ENCODE peak calls at places on chromosomes 4 and X, in nine cellular contexts. One of them, this sample, is unnamed.

GRCh38 chr4:85486425-85487101 is 11.6 kb downstream of the ARHGAP24 start:
- DNase-seq in OCI-LY7: no peak
- DNase-seq in heart right ventricle: no peak
- DNase-seq in psoas muscle: no peak
- DNase-seq in HCT116: no peak
- DNase-seq in heart left ventricle: no peak
- DNase-seq in CD8-positive, alpha-beta T cell: no peak
- DNase-seq in astrocyte of the cerebellum: no peak
- DNase-seq in endothelial cell of umbilical vein: no peak
- DNase-seq in this sample: peak; percentile 33

GRCh38 chr4:100838286-100838685 is 320.5 kb upstream of the EMCN start:
- DNase-seq in endothelial cell of umbilical vein: no peak
- DNase-seq in psoas muscle: no peak
- DNase-seq in CD8-positive, alpha-beta T cell: no peak
- DNase-seq in HCT116: no peak
- DNase-seq in astrocyte of the cerebellum: no peak
- DNase-seq in heart right ventricle: no peak
- DNase-seq in heart left ventricle: no peak
- DNase-seq in OCI-LY7: no peak
- DNase-seq in this sample: no peak

GRCh38 chrX:47446971-47447370 is 36.1 kb downstream of the ZNF41 start:
- DNase-seq in CD8-positive, alpha-beta T cell: no peak
- DNase-seq in astrocyte of the cerebellum: no peak
- DNase-seq in psoas muscle: no peak
- DNase-seq in endothelial cell of umbilical vein: no peak
- DNase-seq in OCI-LY7: no peak
- DNase-seq in HCT116: no peak
- DNase-seq in heart left ventricle: no peak
- DNase-seq in heart right ventricle: no peak
- DNase-seq in this sample: no peak

GRCh38 chrX:24777660-24778059 is 83.9 kb downstream of the POLA1 start:
- DNase-seq in CD8-positive, alpha-beta T cell: no peak
- DNase-seq in astrocyte of the cerebellum: no peak
- DNase-seq in endothelial cell of umbilical vein: no peak
- DNase-seq in OCI-LY7: peak; percentile 76
- DNase-seq in heart left ventricle: no peak
- DNase-seq in HCT116: no peak
- DNase-seq in heart right ventricle: no peak
- DNase-seq in psoas muscle: no peak
- DNase-seq in this sample: no peak

GRCh38 chr4:85783483-85783882 is 308.5 kb downstream of the ARHGAP24 start:
- DNase-seq in CD8-positive, alpha-beta T cell: no peak
- DNase-seq in psoas muscle: no peak
- DNase-seq in OCI-LY7: peak; percentile 27
- DNase-seq in heart right ventricle: no peak
- DNase-seq in astrocyte of the cerebellum: no peak
- DNase-seq in endothelial cell of umbilical vein: peak; percentile 95
- DNase-seq in heart left ventricle: no peak
- DNase-seq in HCT116: no peak
- DNase-seq in this sample: peak; percentile 95

GRCh38 chrX:40578039-40578438 is 2.7 kb upstream of the ATP6AP2 start:
- DNase-seq in astrocyte of the cerebellum: no peak
- DNase-seq in heart right ventricle: no peak
- DNase-seq in psoas muscle: no peak
- DNase-seq in endothelial cell of umbilical vein: no peak
- DNase-seq in OCI-LY7: no peak
- DNase-seq in heart left ventricle: no peak
- DNase-seq in HCT116: no peak
- DNase-seq in CD8-positive, alpha-beta T cell: no peak
- DNase-seq in this sample: no peak

GRCh38 chr4:101621120-101621519 is 169.4 kb upstream of the BANK1 start:
- DNase-seq in astrocyte of the cerebellum: peak; percentile 67
- DNase-seq in CD8-positive, alpha-beta T cell: no peak
- DNase-seq in HCT116: no peak
- DNase-seq in heart left ventricle: no peak
- DNase-seq in endothelial cell of umbilical vein: no peak
- DNase-seq in psoas muscle: no peak
- DNase-seq in OCI-LY7: no peak
- DNase-seq in heart right ventricle: no peak
- DNase-seq in this sample: peak; percentile 57

GRCh38 chr4:37827030-37827705 is 682 bp downstream of the PGM2 start:
- DNase-seq in endothelial cell of umbilical vein: peak; percentile 71
- DNase-seq in heart right ventricle: no peak
- DNase-seq in psoas muscle: no peak
- DNase-seq in CD8-positive, alpha-beta T cell: no peak
- DNase-seq in heart left ventricle: no peak
- DNase-seq in HCT116: no peak
- DNase-seq in astrocyte of the cerebellum: no peak
- DNase-seq in OCI-LY7: peak; percentile 31
- DNase-seq in this sample: no peak

GRCh38 chr4:176981551-176981950 is 188.8 kb upstream of the VEGFC start:
- DNase-seq in heart right ventricle: no peak
- DNase-seq in HCT116: no peak
- DNase-seq in psoas muscle: no peak
- DNase-seq in endothelial cell of umbilical vein: no peak
- DNase-seq in OCI-LY7: no peak
- DNase-seq in heart left ventricle: no peak
- DNase-seq in astrocyte of the cerebellum: no peak
- DNase-seq in CD8-positive, alpha-beta T cell: no peak
- DNase-seq in this sample: peak; percentile 80

GRCh38 chr4:2592572-2592971 is 56.1 kb downstream of the FAM193A start:
- DNase-seq in CD8-positive, alpha-beta T cell: no peak
- DNase-seq in HCT116: no peak
- DNase-seq in heart right ventricle: no peak
- DNase-seq in OCI-LY7: no peak
- DNase-seq in endothelial cell of umbilical vein: no peak
- DNase-seq in astrocyte of the cerebellum: no peak
- DNase-seq in heart left ventricle: no peak
- DNase-seq in psoas muscle: no peak
- DNase-seq in this sample: no peak

GRCh38 chr4:1021386-1022050 is 10.1 kb downstream of the FGFRL1 start:
- DNase-seq in OCI-LY7: peak; percentile 57
- DNase-seq in heart left ventricle: no peak
- DNase-seq in astrocyte of the cerebellum: no peak
- DNase-seq in HCT116: no peak
- DNase-seq in CD8-positive, alpha-beta T cell: no peak
- DNase-seq in endothelial cell of umbilical vein: no peak
- DNase-seq in heart right ventricle: no peak
- DNase-seq in psoas muscle: no peak
- DNase-seq in this sample: no peak

GRCh38 chrX:19840899-19841648 is 46.3 kb downstream of the SH3KBP1 start:
- DNase-seq in heart right ventricle: no peak
- DNase-seq in heart left ventricle: no peak
- DNase-seq in OCI-LY7: peak; percentile 55
- DNase-seq in astrocyte of the cerebellum: no peak
- DNase-seq in psoas muscle: no peak
- DNase-seq in HCT116: no peak
- DNase-seq in endothelial cell of umbilical vein: no peak
- DNase-seq in CD8-positive, alpha-beta T cell: peak; percentile 37
- DNase-seq in this sample: no peak

GRCh38 chr4:1793496-1793840 is 375 bp downstream of the FGFR3 start:
- DNase-seq in astrocyte of the cerebellum: no peak
- DNase-seq in HCT116: no peak
- DNase-seq in endothelial cell of umbilical vein: no peak
- DNase-seq in psoas muscle: no peak
- DNase-seq in heart left ventricle: no peak
- DNase-seq in heart right ventricle: peak; percentile 51
- DNase-seq in CD8-positive, alpha-beta T cell: peak; percentile 44
- DNase-seq in OCI-LY7: no peak
- DNase-seq in this sample: no peak

GRCh38 chr4:127604949-127605709 is 27.6 kb upstream of the INTU start:
- DNase-seq in OCI-LY7: peak; percentile 30
- DNase-seq in astrocyte of the cerebellum: no peak
- DNase-seq in heart right ventricle: no peak
- DNase-seq in psoas muscle: no peak
- DNase-seq in HCT116: peak; percentile 33
- DNase-seq in CD8-positive, alpha-beta T cell: no peak
- DNase-seq in endothelial cell of umbilical vein: peak; percentile 26
- DNase-seq in heart left ventricle: no peak
- DNase-seq in this sample: peak; percentile 58
- TF ChIP-seq CTCF in OCI-LY7: peak; percentile 81
- TF ChIP-seq CTCF in astrocyte of the cerebellum: no peak
- TF ChIP-seq CTCF in heart right ventricle: peak; percentile 42
- TF ChIP-seq CTCF in psoas muscle: peak; percentile 55
- TF ChIP-seq CTCF in HCT116: peak; percentile 80
- TF ChIP-seq CTCF in CD8-positive, alpha-beta T cell: no peak
- TF ChIP-seq CTCF in endothelial cell of umbilical vein: peak; percentile 15
- TF ChIP-seq CTCF in heart left ventricle: peak; percentile 62
- TF ChIP-seq CTCF in this sample: peak; percentile 65

GRCh38 chr4:46388860-46389259 is 1.1 kb downstream of the GABRA2 start:
- DNase-seq in CD8-positive, alpha-beta T cell: no peak
- DNase-seq in psoas muscle: no peak
- DNase-seq in heart right ventricle: no peak
- DNase-seq in OCI-LY7: no peak
- DNase-seq in endothelial cell of umbilical vein: no peak
- DNase-seq in HCT116: no peak
- DNase-seq in astrocyte of the cerebellum: no peak
- DNase-seq in heart left ventricle: no peak
- DNase-seq in this sample: no peak
- H3K4me3 ChIP-seq in CD8-positive, alpha-beta T cell: no peak overlapping the region
- H3K4me3 ChIP-seq in psoas muscle: peak overlapping the region; percentile 42
- H3K4me3 ChIP-seq in heart right ventricle: no peak overlapping the region
- H3K4me3 ChIP-seq in OCI-LY7: no peak overlapping the region
- H3K4me3 ChIP-seq in endothelial cell of umbilical vein: no peak overlapping the region
- H3K4me3 ChIP-seq in HCT116: no peak overlapping the region
- H3K4me3 ChIP-seq in astrocyte of the cerebellum: peak overlapping the region; percentile 46
- H3K4me3 ChIP-seq in heart left ventricle: peak overlapping the region; percentile 20
- H3K4me3 ChIP-seq in this sample: no peak overlapping the region

GRCh38 chr4:4666187-4666586 is 124.3 kb upstream of the STX18 start:
- DNase-seq in endothelial cell of umbilical vein: no peak
- DNase-seq in heart left ventricle: no peak
- DNase-seq in heart right ventricle: no peak
- DNase-seq in HCT116: no peak
- DNase-seq in CD8-positive, alpha-beta T cell: no peak
- DNase-seq in OCI-LY7: no peak
- DNase-seq in psoas muscle: no peak
- DNase-seq in astrocyte of the cerebellum: no peak
- DNase-seq in this sample: no peak
- TF ChIP-seq CTCF in endothelial cell of umbilical vein: no peak
- TF ChIP-seq CTCF in heart left ventricle: no peak
- TF ChIP-seq CTCF in heart right ventricle: no peak
- TF ChIP-seq CTCF in HCT116: no peak
- TF ChIP-seq CTCF in CD8-positive, alpha-beta T cell: no peak
- TF ChIP-seq CTCF in OCI-LY7: no peak
- TF ChIP-seq CTCF in psoas muscle: no peak
- TF ChIP-seq CTCF in astrocyte of the cerebellum: no peak
- TF ChIP-seq CTCF in this sample: no peak

GRCh38 chrX:6545712-6546111 is 10.8 kb upstream of the VCX3A start:
- DNase-seq in psoas muscle: no peak
- DNase-seq in CD8-positive, alpha-beta T cell: no peak
- DNase-seq in HCT116: no peak
- DNase-seq in endothelial cell of umbilical vein: no peak
- DNase-seq in OCI-LY7: no peak
- DNase-seq in heart left ventricle: no peak
- DNase-seq in astrocyte of the cerebellum: no peak
- DNase-seq in heart right ventricle: no peak
- DNase-seq in this sample: no peak

DNA sequence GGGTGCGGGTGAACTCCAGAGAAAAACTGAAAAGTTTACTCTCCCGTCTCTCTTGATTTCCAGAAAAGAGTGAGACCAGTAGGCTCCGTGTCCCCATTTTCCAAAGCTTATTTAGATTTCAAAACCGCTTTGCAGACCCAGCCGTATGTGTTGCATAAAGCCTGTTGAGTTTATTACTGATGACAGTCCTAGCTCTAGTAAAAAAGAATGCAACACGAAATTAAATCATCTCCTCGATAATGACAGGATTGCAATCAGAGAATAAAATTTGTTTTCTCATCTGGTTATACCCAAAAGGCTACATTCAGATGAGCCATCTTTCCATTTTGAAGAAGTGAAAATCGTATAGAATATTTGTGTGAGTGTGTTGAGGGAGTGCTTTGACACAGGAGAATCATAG is 16.1 kb upstream of the VCX3A start:
- DNase-seq in psoas muscle: no peak
- DNase-seq in CD8-positive, alpha-beta T cell: no peak
- DNase-seq in heart left ventricle: no peak
- DNase-seq in HCT116: no peak
- DNase-seq in heart right ventricle: no peak
- DNase-seq in astrocyte of the cerebellum: no peak
- DNase-seq in endothelial cell of umbilical vein: no peak
- DNase-seq in OCI-LY7: no peak
- DNase-seq in this sample: no peak
- H3K4me3 ChIP-seq in psoas muscle: no peak overlapping the region
- H3K4me3 ChIP-seq in CD8-positive, alpha-beta T cell: no peak overlapping the region
- H3K4me3 ChIP-seq in heart left ventricle: no peak overlapping the region
- H3K4me3 ChIP-seq in HCT116: no peak overlapping the region
- H3K4me3 ChIP-seq in heart right ventricle: no peak overlapping the region
- H3K4me3 ChIP-seq in astrocyte of the cerebellum: no peak overlapping the region
- H3K4me3 ChIP-seq in endothelial cell of umbilical vein: no peak overlapping the region
- H3K4me3 ChIP-seq in OCI-LY7: no peak overlapping the region
- H3K4me3 ChIP-seq in this sample: no peak overlapping the region

GRCh38 chrX:78595901-78596502 is 63.1 kb downstream of the RTL3 start:
- DNase-seq in psoas muscle: no peak
- DNase-seq in heart right ventricle: no peak
- DNase-seq in heart left ventricle: no peak
- DNase-seq in HCT116: no peak
- DNase-seq in endothelial cell of umbilical vein: peak; percentile 1
- DNase-seq in astrocyte of the cerebellum: no peak
- DNase-seq in CD8-positive, alpha-beta T cell: no peak
- DNase-seq in OCI-LY7: peak; percentile 13
- DNase-seq in this sample: peak; percentile 3
- TF ChIP-seq CTCF in psoas muscle: no peak
- TF ChIP-seq CTCF in heart right ventricle: no peak
- TF ChIP-seq CTCF in heart left ventricle: no peak
- TF ChIP-seq CTCF in HCT116: no peak
- TF ChIP-seq CTCF in endothelial cell of umbilical vein: peak; percentile 18
- TF ChIP-seq CTCF in astrocyte of the cerebellum: no peak
- TF ChIP-seq CTCF in CD8-positive, alpha-beta T cell: no peak
- TF ChIP-seq CTCF in OCI-LY7: peak; percentile 67
- TF ChIP-seq CTCF in this sample: peak; percentile 38

GRCh38 chr4:129455462-129455861 is 359.5 kb downstream of the C4orf33 start:
- DNase-seq in heart right ventricle: no peak
- DNase-seq in OCI-LY7: no peak
- DNase-seq in psoas muscle: no peak
- DNase-seq in astrocyte of the cerebellum: no peak
- DNase-seq in CD8-positive, alpha-beta T cell: no peak
- DNase-seq in HCT116: no peak
- DNase-seq in endothelial cell of umbilical vein: peak; percentile 90
- DNase-seq in heart left ventricle: no peak
- DNase-seq in this sample: no peak
- H3K4me3 ChIP-seq in heart right ventricle: no peak overlapping the region
- H3K4me3 ChIP-seq in OCI-LY7: no peak overlapping the region
- H3K4me3 ChIP-seq in psoas muscle: no peak overlapping the region
- H3K4me3 ChIP-seq in astrocyte of the cerebellum: no peak overlapping the region
- H3K4me3 ChIP-seq in CD8-positive, alpha-beta T cell: no peak overlapping the region
- H3K4me3 ChIP-seq in HCT116: no peak overlapping the region
- H3K4me3 ChIP-seq in endothelial cell of umbilical vein: no peak overlapping the region
- H3K4me3 ChIP-seq in heart left ventricle: no peak overlapping the region
- H3K4me3 ChIP-seq in this sample: no peak overlapping the region

DNA sequence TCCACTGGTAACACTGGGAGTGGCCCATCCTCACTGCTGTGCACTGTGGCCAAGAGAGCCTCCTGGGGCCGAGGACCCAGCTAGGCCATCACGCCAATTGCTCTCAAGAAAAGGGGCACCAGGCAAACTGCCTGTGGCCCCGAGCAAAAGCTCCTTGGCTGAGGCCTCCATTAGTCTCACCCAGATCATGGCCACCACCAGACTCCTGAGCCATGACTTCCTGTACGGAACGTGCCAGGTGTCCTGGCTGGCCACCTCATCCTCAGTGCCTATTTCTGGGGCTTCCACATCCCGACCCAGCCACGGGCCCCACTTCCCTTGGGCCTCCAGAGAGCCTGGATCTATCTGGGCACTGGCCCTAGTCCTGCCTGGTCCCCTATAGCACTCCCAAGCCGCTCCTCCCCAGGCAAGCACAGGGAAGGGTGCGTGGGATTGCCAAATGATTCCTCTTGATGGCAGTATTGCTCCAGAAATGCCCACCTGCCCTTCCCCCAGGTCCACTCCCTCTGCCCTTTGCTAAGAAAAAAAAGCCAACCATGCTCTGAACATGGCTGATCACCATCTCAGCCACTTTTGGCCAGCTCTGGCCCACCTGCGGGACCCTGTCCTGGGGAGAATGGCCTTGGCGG is 212.6 kb upstream of the AGTR2 start:
- DNase-seq in astrocyte of the cerebellum: no peak
- DNase-seq in endothelial cell of umbilical vein: no peak
- DNase-seq in CD8-positive, alpha-beta T cell: no peak
- DNase-seq in psoas muscle: no peak
- DNase-seq in OCI-LY7: no peak
- DNase-seq in heart left ventricle: no peak
- DNase-seq in HCT116: no peak
- DNase-seq in heart right ventricle: no peak
- DNase-seq in this sample: no peak
- TF ChIP-seq CTCF in astrocyte of the cerebellum: no peak
- TF ChIP-seq CTCF in endothelial cell of umbilical vein: no peak
- TF ChIP-seq CTCF in CD8-positive, alpha-beta T cell: no peak
- TF ChIP-seq CTCF in psoas muscle: peak; percentile 36
- TF ChIP-seq CTCF in OCI-LY7: no peak
- TF ChIP-seq CTCF in heart left ventricle: no peak
- TF ChIP-seq CTCF in HCT116: no peak
- TF ChIP-seq CTCF in heart right ventricle: no peak
- TF ChIP-seq CTCF in this sample: no peak

This sample was measured in AG10803.